ENCODE peak calls at places on chromosomes 3 and 15, in seven cellular contexts. One of them, this sample, is unnamed.

GRCh38 chr3:94301346-94301745 is 238.5 kb downstream of the NSUN3 start:
- DNase-seq in GM12878: no peak
- DNase-seq in HepG2: no peak
- DNase-seq in HCT116: no peak
- DNase-seq in SK-N-SH: no peak
- DNase-seq in K562: no peak
- DNase-seq in H1: no peak
- DNase-seq in this sample: no peak

GRCh38 chr15:66729339-66729951 is 27.4 kb downstream of the SMAD6 start:
- DNase-seq in GM12878: no peak
- DNase-seq in HepG2: no peak
- DNase-seq in HCT116: no peak
- DNase-seq in SK-N-SH: no peak
- DNase-seq in K562: no peak
- DNase-seq in H1: no peak
- DNase-seq in this sample: no peak

GRCh38 chr3:54056521-54056920 is 65.8 kb upstream of the CACNA2D3 start:
- DNase-seq in GM12878: no peak
- DNase-seq in HepG2: no peak
- DNase-seq in HCT116: no peak
- DNase-seq in SK-N-SH: no peak
- DNase-seq in K562: no peak
- DNase-seq in H1: no peak
- DNase-seq in this sample: no peak

GRCh38 chr15:42999201-42999779 is 78.7 kb upstream of the TTBK2 start:
- DNase-seq in GM12878: no peak
- DNase-seq in HepG2: no peak
- DNase-seq in HCT116: no peak
- DNase-seq in SK-N-SH: no peak
- DNase-seq in K562: no peak
- DNase-seq in H1: no peak
- DNase-seq in this sample: no peak

GRCh38 chr3:98839846-98840245 is 61.6 kb downstream of the DCBLD2 start:
- DNase-seq in GM12878: no peak
- DNase-seq in HepG2: no peak
- DNase-seq in HCT116: no peak
- DNase-seq in SK-N-SH: no peak
- DNase-seq in K562: no peak
- DNase-seq in H1: no peak
- DNase-seq in this sample: no peak

GRCh38 chr3:159172473-159172872 is 370.6 kb downstream of the MFSD1 start:
- DNase-seq in GM12878: no peak
- DNase-seq in HepG2: no peak
- DNase-seq in HCT116: no peak
- DNase-seq in SK-N-SH: no peak
- DNase-seq in K562: no peak
- DNase-seq in H1: no peak
- DNase-seq in this sample: no peak

GRCh38 chr3:129890125-129890524 is 3.4 kb downstream of the TMCC1 start:
- DNase-seq in GM12878: peak
- DNase-seq in HepG2: peak
- DNase-seq in HCT116: no peak
- DNase-seq in SK-N-SH: no peak
- DNase-seq in K562: no peak
- DNase-seq in H1: no peak
- DNase-seq in this sample: no peak

GRCh38 chr3:184361932-184362667 is 590 bp downstream of the POLR2H start:
- DNase-seq in GM12878: no peak
- DNase-seq in HepG2: no peak
- DNase-seq in HCT116: peak
- DNase-seq in SK-N-SH: peak
- DNase-seq in K562: peak
- DNase-seq in H1: no peak
- DNase-seq in this sample: peak

GRCh38 chr3:156215751-156216150 is 95.4 kb downstream of the KCNAB1 start:
- DNase-seq in GM12878: no peak
- DNase-seq in HepG2: no peak
- DNase-seq in HCT116: no peak
- DNase-seq in SK-N-SH: no peak
- DNase-seq in K562: no peak
- DNase-seq in H1: no peak
- DNase-seq in this sample: no peak

GRCh38 chr15:74240002-74240568 is 4.0 kb downstream of the CCDC33 start:
- DNase-seq in GM12878: no peak
- DNase-seq in HepG2: peak
- DNase-seq in HCT116: peak
- DNase-seq in SK-N-SH: peak
- DNase-seq in K562: no peak
- DNase-seq in H1: no peak
- DNase-seq in this sample: peak

GRCh38 chr15:38507570-38507969 is 53.6 kb downstream of the FAM98B start:
- DNase-seq in GM12878: no peak
- DNase-seq in HepG2: no peak
- DNase-seq in HCT116: no peak
- DNase-seq in SK-N-SH: no peak
- DNase-seq in K562: no peak
- DNase-seq in H1: no peak
- DNase-seq in this sample: no peak

GRCh38 chr15:50819344-50819743 is 53.8 kb upstream of the SPPL2A start:
- DNase-seq in GM12878: no peak
- DNase-seq in HepG2: no peak
- DNase-seq in HCT116: no peak
- DNase-seq in SK-N-SH: no peak
- DNase-seq in K562: no peak
- DNase-seq in H1: no peak
- DNase-seq in this sample: no peak

GRCh38 chr3:70748593-70748992 is 436.2 kb upstream of the MDFIC2 start:
- DNase-seq in GM12878: no peak
- DNase-seq in HepG2: no peak
- DNase-seq in HCT116: no peak
- DNase-seq in SK-N-SH: no peak
- DNase-seq in K562: no peak
- DNase-seq in H1: no peak
- DNase-seq in this sample: no peak

GRCh38 chr3:12986031-12986430 is 87.2 kb downstream of the IQSEC1 start:
- DNase-seq in GM12878: no peak
- DNase-seq in HepG2: no peak
- DNase-seq in HCT116: no peak
- DNase-seq in SK-N-SH: no peak
- DNase-seq in K562: no peak
- DNase-seq in H1: no peak
- DNase-seq in this sample: no peak
- TF ChIP-seq JUND in GM12878: no peak
- TF ChIP-seq JUND in HepG2: no peak
- TF ChIP-seq JUND in HCT116: no peak
- TF ChIP-seq JUND in SK-N-SH: no peak
- TF ChIP-seq JUND in K562: no peak
- TF ChIP-seq JUND in H1: no peak
- TF ChIP-seq JUND in this sample: no peak

GRCh38 chr3:62479276-62479675 is 105.9 kb upstream of the FEZF2 start:
- DNase-seq in GM12878: no peak
- DNase-seq in HepG2: no peak
- DNase-seq in HCT116: no peak
- DNase-seq in SK-N-SH: peak
- DNase-seq in K562: no peak
- DNase-seq in H1: no peak
- DNase-seq in this sample: no peak
- TF ChIP-seq JUND in GM12878: no peak
- TF ChIP-seq JUND in HepG2: no peak
- TF ChIP-seq JUND in HCT116: no peak
- TF ChIP-seq JUND in SK-N-SH: no peak
- TF ChIP-seq JUND in K562: no peak
- TF ChIP-seq JUND in H1: no peak
- TF ChIP-seq JUND in this sample: no peak

DNA sequence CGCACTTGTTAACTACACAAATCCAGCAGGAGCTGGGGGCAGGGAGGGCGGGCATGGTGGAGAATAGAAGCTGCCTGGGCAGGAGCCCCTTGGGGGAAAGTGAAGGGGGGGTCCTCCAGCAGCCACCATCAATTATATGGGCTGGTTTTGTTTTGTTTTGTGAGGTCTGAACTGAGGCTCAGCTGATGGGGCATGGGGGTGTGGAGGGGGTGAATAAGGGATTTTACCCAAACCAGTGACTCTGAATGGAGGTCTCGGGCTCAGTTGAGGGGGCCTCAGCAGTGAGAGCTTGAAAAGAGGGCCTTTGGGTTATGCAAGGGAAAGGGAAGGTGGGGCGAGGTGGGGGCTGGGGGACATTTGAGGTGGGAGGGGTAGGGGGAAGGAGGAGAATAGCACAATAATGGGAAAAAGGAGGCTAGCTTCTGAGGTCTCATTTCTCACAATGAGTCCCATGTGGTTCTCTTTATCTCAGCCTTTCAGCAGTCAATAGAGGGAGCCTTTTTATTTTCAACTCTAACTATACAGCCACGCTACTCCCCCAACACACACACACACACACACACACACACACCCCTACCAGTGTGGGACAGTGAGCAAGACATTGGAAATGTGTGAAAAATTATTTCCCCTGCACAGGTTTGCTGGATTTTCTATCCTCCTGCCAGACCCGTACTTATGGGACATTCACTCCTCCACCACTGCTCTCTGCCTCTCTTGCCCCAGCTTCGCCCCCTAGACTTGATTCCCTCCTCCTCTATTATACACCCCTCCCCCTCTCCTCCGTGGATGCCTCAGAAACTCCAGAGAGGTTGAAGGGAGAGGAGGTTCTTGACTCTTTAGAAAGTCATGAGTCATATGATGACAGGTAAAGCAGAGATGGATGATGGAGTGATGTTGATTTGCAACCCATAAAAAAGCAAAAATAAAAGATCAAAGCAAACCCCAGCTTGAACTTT is 96.0 kb downstream of the GTPBP8 start:
- DNase-seq in GM12878: no peak
- DNase-seq in HepG2: peak
- DNase-seq in HCT116: no peak
- DNase-seq in SK-N-SH: peak
- DNase-seq in K562: no peak
- DNase-seq in H1: no peak
- DNase-seq in this sample: no peak
- TF ChIP-seq JUND in GM12878: no peak
- TF ChIP-seq JUND in HepG2: no peak
- TF ChIP-seq JUND in HCT116: no peak
- TF ChIP-seq JUND in SK-N-SH: no peak
- TF ChIP-seq JUND in K562: no peak
- TF ChIP-seq JUND in H1: no peak
- TF ChIP-seq JUND in this sample: no peak

GRCh38 chr15:31484369-31484951 is 157.8 kb downstream of the KLF13 start:
- DNase-seq in GM12878: no peak
- DNase-seq in HepG2: no peak
- DNase-seq in HCT116: no peak
- DNase-seq in SK-N-SH: no peak
- DNase-seq in K562: no peak
- DNase-seq in H1: no peak
- DNase-seq in this sample: no peak

GRCh38 chr15:31483924-31484368 is 157.3 kb downstream of the KLF13 start:
- DNase-seq in GM12878: no peak
- DNase-seq in HepG2: no peak
- DNase-seq in HCT116: no peak
- DNase-seq in SK-N-SH: no peak
- DNase-seq in K562: no peak
- DNase-seq in H1: no peak
- DNase-seq in this sample: no peak

GRCh38 chr15:31485911-31486461 is 159.4 kb downstream of the KLF13 start:
- DNase-seq in GM12878: no peak
- DNase-seq in HepG2: no peak
- DNase-seq in HCT116: no peak
- DNase-seq in SK-N-SH: no peak
- DNase-seq in K562: no peak
- DNase-seq in H1: no peak
- DNase-seq in this sample: no peak

GRCh38 chr15:31485431-31485830 is 158.8 kb downstream of the KLF13 start:
- DNase-seq in GM12878: no peak
- DNase-seq in HepG2: no peak
- DNase-seq in HCT116: no peak
- DNase-seq in SK-N-SH: no peak
- DNase-seq in K562: no peak
- DNase-seq in H1: no peak
- DNase-seq in this sample: no peak

GRCh38 chr15:31484986-31485385 is 158.4 kb downstream of the KLF13 start:
- DNase-seq in GM12878: no peak
- DNase-seq in HepG2: no peak
- DNase-seq in HCT116: no peak
- DNase-seq in SK-N-SH: no peak
- DNase-seq in K562: no peak
- DNase-seq in H1: no peak
- DNase-seq in this sample: no peak
- TF ChIP-seq JUND in GM12878: no peak
- TF ChIP-seq JUND in HepG2: no peak
- TF ChIP-seq JUND in HCT116: no peak
- TF ChIP-seq JUND in SK-N-SH: no peak
- TF ChIP-seq JUND in K562: no peak
- TF ChIP-seq JUND in H1: no peak
- TF ChIP-seq JUND in this sample: no peak

GRCh38 chr3:37599779-37600178 is 261.9 kb upstream of the CTDSPL start:
- DNase-seq in GM12878: no peak
- DNase-seq in HepG2: no peak
- DNase-seq in HCT116: no peak
- DNase-seq in SK-N-SH: no peak
- DNase-seq in K562: no peak
- DNase-seq in H1: no peak
- DNase-seq in this sample: no peak

GRCh38 chr3:37599186-37599585 is 262.5 kb upstream of the CTDSPL start:
- DNase-seq in GM12878: no peak
- DNase-seq in HepG2: no peak
- DNase-seq in HCT116: no peak
- DNase-seq in SK-N-SH: no peak
- DNase-seq in K562: no peak
- DNase-seq in H1: no peak
- DNase-seq in this sample: no peak

GRCh38 chr3:37603722-37604121 is 258.0 kb upstream of the CTDSPL start:
- DNase-seq in GM12878: no peak
- DNase-seq in HepG2: no peak
- DNase-seq in HCT116: no peak
- DNase-seq in SK-N-SH: no peak
- DNase-seq in K562: no peak
- DNase-seq in H1: no peak
- DNase-seq in this sample: no peak

GRCh38 chr3:37604336-37604833 is 257.3 kb upstream of the CTDSPL start:
- DNase-seq in GM12878: no peak
- DNase-seq in HepG2: no peak
- DNase-seq in HCT116: no peak
- DNase-seq in SK-N-SH: no peak
- DNase-seq in K562: no peak
- DNase-seq in H1: no peak
- DNase-seq in this sample: no peak

DNA sequence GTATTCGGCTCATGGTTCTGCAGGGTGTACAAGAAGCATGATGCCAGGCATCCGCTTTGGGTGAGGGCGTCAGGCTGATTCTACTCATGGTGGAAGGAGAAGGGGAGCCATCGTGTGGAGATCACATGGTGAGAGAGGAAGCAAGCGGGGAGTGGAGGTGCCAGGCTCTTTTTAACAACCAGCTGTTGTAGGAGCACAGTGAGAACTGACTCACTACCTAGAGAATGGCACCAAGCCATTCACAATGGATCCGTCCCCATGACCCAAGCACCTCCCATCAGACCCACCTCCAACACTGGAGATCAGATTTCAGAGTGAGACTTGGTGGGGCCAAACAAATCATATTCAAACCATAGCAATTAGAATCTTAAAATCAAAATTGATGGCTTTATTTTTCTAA is 259.8 kb upstream of the CTDSPL start:
- DNase-seq in GM12878: no peak
- DNase-seq in HepG2: no peak
- DNase-seq in HCT116: no peak
- DNase-seq in SK-N-SH: no peak
- DNase-seq in K562: no peak
- DNase-seq in H1: peak
- DNase-seq in this sample: no peak
- TF ChIP-seq JUND in GM12878: no peak
- TF ChIP-seq JUND in HepG2: no peak
- TF ChIP-seq JUND in HCT116: no peak
- TF ChIP-seq JUND in SK-N-SH: no peak
- TF ChIP-seq JUND in K562: no peak
- TF ChIP-seq JUND in H1: no peak
- TF ChIP-seq JUND in this sample: no peak

This sample was measured in T47D.